ENCODE peak calls at places on chromosomes 7 and 10, in four cellular contexts. S is right lobe of liver, Z is hepatocyte, E is heart right ventricle. H is an unnamed sample.

GRCh38 chr7:133355325-133355708 is 102.4 kb downstream of the EXOC4 start:
- DNase-seq in Z (no peak), S (no peak), E (no peak), H (no peak)

GRCh38 chr7:40682696-40683095 is 547.9 kb downstream of the SUGCT start:
- DNase-seq in S (no peak), Z (no peak), E (no peak), H (no peak)

GRCh38 chr7:133829336-133829897 is 297.7 kb upstream of the LRGUK start:
- DNase-seq in S (no peak), Z (no peak), E (no peak), H (no peak)

GRCh38 chr7:113774182-113774807 is 144.5 kb downstream of the PPP1R3A start:
- DNase-seq in E (no peak), S (no peak), Z (peak; percentile 67), H (no peak)

GRCh38 chr10:119602241-119603095 is 5.7 kb upstream of the TIAL1 start:
- DNase-seq in Z (no peak), E (no peak), S (no peak), H (peak; percentile 37)

GRCh38 chr7:25675789-25676474 is 447.6 kb upstream of the NPVF start:
- DNase-seq in Z (peak; percentile 63), E (peak; percentile 27), S (no peak), H (no peak)

GRCh38 chr7:129317450-129317849 is 92.6 kb downstream of the AHCYL2 start:
- DNase-seq in Z (no peak), E (no peak), S (no peak), H (no peak)

GRCh38 chr7:117385340-117386124 is 41.8 kb downstream of the ASZ1 start:
- DNase-seq in E (no peak), Z (peak; percentile 25), S (no peak), H (no peak)

GRCh38 chr7:136807598-136807997 is 60.9 kb upstream of the CHRM2 start:
- DNase-seq in E (no peak), S (no peak), Z (no peak), H (no peak)

GRCh38 chr7:30146127-30146612 is 11.4 kb downstream of the MTURN start:
- DNase-seq in E (no peak), S (no peak), Z (no peak), H (no peak)

GRCh38 chr7:80335473-80336232 is 176.2 kb downstream of the GNAT3 start:
- DNase-seq in E (no peak), S (no peak), Z (peak; percentile 76), H (peak; percentile 61)

GRCh38 chr7:148856035-148856881 is 27.8 kb downstream of the EZH2 start:
- DNase-seq in E (no peak), Z (peak; percentile 27), S (no peak), H (peak; percentile 54)

GRCh38 chr7:80095545-80095944 is 39.1 kb upstream of the GNAI1 start:
- DNase-seq in S (no peak), Z (no peak), E (no peak), H (no peak)

GRCh38 chr10:100986623-100986951 is 710 bp downstream of the MRPL43 start:
- DNase-seq in S (no peak), Z (no peak), E (no peak), H (no peak)

GRCh38 chr7:130566168-130566897 is 74.4 kb downstream of the MEST start:
- DNase-seq in S (no peak), Z (peak; percentile 9), E (peak; percentile 78), H (no peak)

GRCh38 chr10:117419921-117420320 is 44.7 kb upstream of the PDZD8 start:
- DNase-seq in E (no peak), S (no peak), Z (no peak), H (no peak)

GRCh38 chr10:75899816-75900357 is 468.5 kb downstream of the LRMDA start:
- DNase-seq in S (no peak), Z (no peak), E (no peak), H (no peak)

GRCh38 chr10:122323188-122323587 is 51.3 kb upstream of the PLEKHA1 start:
- DNase-seq in E (no peak), Z (no peak), S (no peak), H (no peak)

GRCh38 chr10:78630944-78631838 is 437.6 kb upstream of the ZMIZ1 start:
- DNase-seq in E (no peak), S (no peak), Z (no peak), H (no peak)

GRCh38 chr7:41881313-41882130 is 178.6 kb upstream of the INHBA start:
- DNase-seq in S (peak; percentile 67), Z (no peak), E (no peak), H (peak; percentile 46)
- H3K4me1 ChIP-seq in S (no peaks in the 10 kb centered on the region), Z (peaks cover 6% of the 10 kb centered on the region), E (no peaks in the 10 kb centered on the region), H (peaks cover 15% of the 10 kb centered on the region)

GRCh38 chr7:135169141-135169935 is 1.2 kb downstream of the CYREN start:
- DNase-seq in S (peak; percentile 78), E (peak; percentile 30), Z (peak; percentile 39), H (peak; percentile 76)
- TF ChIP-seq CTCF in S (peak; percentile 46), E (peak; percentile 16), Z (peak; percentile 23), H (no peak)

GRCh38 chr10:84354623-84355022 is 26.2 kb downstream of the CCSER2 start:
- DNase-seq in S (no peak), E (no peak), Z (no peak), H (no peak)
- H3K4me3 ChIP-seq in S (no peak overlapping the region), E (no peak overlapping the region), Z (no peak overlapping the region), H (no peak overlapping the region)

GRCh38 chr7:137958593-137959431 is 43.1 kb downstream of the CREB3L2 start:
- DNase-seq in E (no peak), Z (no peak), S (no peak), H (no peak)
- H3K4me1 ChIP-seq in E (peaks cover 3% of the 10 kb centered on the region), Z (peaks cover 41% of the 10 kb centered on the region), S (no peaks in the 10 kb centered on the region), H (peaks cover 16% of the 10 kb centered on the region)

GRCh38 chr7:141754939-141755338 is 9.0 kb upstream of the TAS2R3 start:
- DNase-seq in S (no peak), Z (peak; percentile 11), E (no peak), H (no peak)
- TF ChIP-seq CTCF in S (peak; percentile 32), Z (peak; percentile 30), E (peak; percentile 32), H (no peak)

GRCh38 chr10:26446258-26446657 is 8.1 kb downstream of the APBB1IP start:
- DNase-seq in E (no peak), Z (no peak), S (no peak), H (no peak)

GRCh38 chr10:26449726-26450125 is 11.6 kb downstream of the APBB1IP start:
- DNase-seq in E (no peak), Z (no peak), S (no peak), H (no peak)

GRCh38 chr10:26451903-26452302 is 13.8 kb downstream of the APBB1IP start:
- DNase-seq in S (no peak), Z (no peak), E (no peak), H (no peak)

GRCh38 chr10:26448292-26448691 is 10.2 kb downstream of the APBB1IP start:
- DNase-seq in Z (no peak), S (no peak), E (no peak), H (no peak)

GRCh38 chr10:26448706-26449435 is 10.7 kb downstream of the APBB1IP start:
- DNase-seq in E (no peak), Z (no peak), S (no peak), H (peak; percentile 60)
- H3K4me3 ChIP-seq in E (no peak overlapping the region), Z (no peak overlapping the region), S (no peak overlapping the region), H (no peak overlapping the region)

DNA sequence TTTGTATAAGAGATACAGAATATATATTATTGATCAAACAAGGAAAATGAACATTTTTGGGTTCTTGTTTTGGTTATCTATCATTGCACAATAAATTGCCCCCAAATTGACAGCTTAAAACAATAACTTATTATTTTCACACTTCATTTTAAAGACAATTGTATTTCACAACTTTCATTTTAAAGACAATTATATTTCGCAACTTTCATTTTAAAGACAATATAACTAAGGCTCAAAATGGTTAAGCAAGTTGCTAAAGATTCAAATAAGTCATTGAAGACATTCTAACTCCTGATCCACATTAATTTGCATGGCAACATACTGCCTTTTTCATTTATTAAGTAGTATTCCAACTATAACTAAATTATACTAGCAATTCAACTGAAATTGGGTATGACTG is 10.0 kb upstream of the STEAP2 start:
- DNase-seq in Z (no peak), S (no peak), E (no peak), H (no peak)
- H3K4me1 ChIP-seq in Z (no peaks in the 10 kb centered on the region), S (no peaks in the 10 kb centered on the region), E (no peaks in the 10 kb centered on the region), H (no peaks in the 10 kb centered on the region)

GRCh38 chr7:99623702-99624447 is 7.1 kb downstream of the ZSCAN25 start:
- DNase-seq in Z (peak; percentile 38), E (no peak), S (no peak), H (no peak)

GRCh38 chr7:99625961-99626360 is 9.2 kb downstream of the ZSCAN25 start:
- DNase-seq in Z (no peak), E (no peak), S (no peak), H (no peak)

GRCh38 chr7:99625321-99625720 is 8.6 kb downstream of the ZSCAN25 start:
- DNase-seq in E (no peak), S (no peak), Z (no peak), H (no peak)

GRCh38 chr7:99623091-99623693 is 6.4 kb downstream of the ZSCAN25 start:
- DNase-seq in S (no peak), E (no peak), Z (no peak), H (no peak)

DNA sequence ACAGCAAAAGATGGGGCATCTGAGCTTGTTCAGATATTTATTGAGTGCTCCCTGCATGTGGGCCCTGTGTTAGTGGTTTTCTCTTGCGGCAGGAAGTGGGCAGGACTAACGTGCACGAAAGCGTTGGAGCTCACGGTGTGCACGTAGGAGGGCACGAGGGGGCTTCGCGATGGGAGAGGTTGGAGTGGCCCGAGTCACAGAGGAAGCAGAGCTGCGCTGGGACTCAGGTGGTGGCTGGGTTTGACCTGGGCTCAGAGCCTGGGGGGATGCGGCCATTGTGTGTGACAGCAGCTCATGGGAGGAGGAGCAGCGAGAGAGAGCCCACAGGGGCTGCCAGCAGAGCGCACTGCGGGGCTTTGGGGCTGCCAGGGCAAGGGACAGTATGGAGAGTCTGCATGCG is 7.7 kb downstream of the ZSCAN25 start:
- DNase-seq in E (no peak), S (no peak), Z (no peak), H (peak; percentile 34)
- TF ChIP-seq CTCF in E (no peak), S (no peak), Z (no peak), H (no peak)

DNA sequence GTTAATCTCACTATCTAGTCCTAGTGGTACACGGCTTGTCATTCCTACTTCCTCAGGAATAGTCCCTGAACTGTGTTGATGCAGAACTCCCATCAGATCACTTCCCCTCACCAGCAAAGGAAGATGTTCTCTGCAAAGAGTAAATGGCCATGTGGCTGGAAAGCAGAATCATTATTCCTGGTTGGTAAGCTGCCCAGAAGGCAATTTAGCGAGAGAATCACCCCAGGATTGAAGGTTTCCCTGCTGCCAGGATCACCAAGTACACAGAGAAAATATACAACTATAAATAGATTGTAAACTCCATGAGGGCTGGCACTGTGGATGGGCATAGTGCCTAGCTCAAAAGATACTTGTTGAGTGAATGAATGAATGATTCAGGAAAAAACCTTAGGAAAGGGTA is 115.0 kb downstream of the GFRA1 start:
- DNase-seq in S (no peak), E (no peak), Z (no peak), H (no peak)
- H3K4me3 ChIP-seq in S (no peak overlapping the region), E (no peak overlapping the region), Z (no peak overlapping the region), H (no peak overlapping the region)